ENCODE peak calls at places on chromosomes 12 and 14, in four cellular contexts. S is kidney; O is CD8-positive, alpha-beta memory T cell; D is anterior cingulate cortex. E is an unnamed sample.

GRCh38 chr14:39673141-39674133 is 241.2 kb upstream of the FBXO33 start:
- DNase-seq in S (no peak), D (no peak), O (no peak), E (peak; percentile 58)

GRCh38 chr14:97187916-97188315 is 390.7 kb downstream of the VRK1 start:
- DNase-seq in O (no peak), D (no peak), S (no peak), E (no peak)

GRCh38 chr12:109920266-109920780 is 20.2 kb downstream of the TCHP start:
- DNase-seq in O (no peak), D (no peak), S (no peak), E (no peak)

GRCh38 chr14:61720302-61720677 is 25.0 kb downstream of the HIF1A start:
- DNase-seq in S (no peak), D (no peak), O (no peak), E (no peak)

GRCh38 chr14:105911006-105911847 is 384.8 kb downstream of the TMEM121 start:
- DNase-seq in O (no peak), D (no peak), S (peak; percentile 59), E (no peak)

GRCh38 chr12:72273499-72273837 is 1.3 kb downstream of the TRHDE start:
- DNase-seq in S (no peak), O (no peak), D (no peak), E (peak; percentile 76)

GRCh38 chr12:27549231-27549800 is 25.3 kb downstream of the PPFIBP1 start:
- DNase-seq in D (no peak), S (no peak), O (no peak), E (no peak)

GRCh38 chr12:77625441-77625840 is 205.3 kb upstream of the NAV3 start:
- DNase-seq in D (no peak), S (no peak), O (no peak), E (no peak)

GRCh38 chr12:114692558-114693531 is 8.9 kb upstream of the TBX3 start:
- DNase-seq in S (peak; percentile 45), D (no peak), O (no peak), E (peak; percentile 77)

GRCh38 chr12:80892597-80893445 is 44.9 kb downstream of the LIN7A start:
- DNase-seq in D (no peak), O (no peak), S (no peak), E (peak; percentile 59)

GRCh38 chr12:132471011-132471857 is 18.7 kb upstream of the FBRSL1 start:
- DNase-seq in D (no peak), O (no peak), S (peak; percentile 45), E (no peak)

GRCh38 chr14:67666733-67667132 is 7.7 kb downstream of the VTI1B start:
- DNase-seq in S (no peak), O (no peak), D (no peak), E (no peak)

GRCh38 chr12:131752457-131752856 is 41.6 kb downstream of the SFSWAP start:
- DNase-seq in O (no peak), S (no peak), D (no peak), E (peak; percentile 60)

E was measured in endodermal cell.